ENCODE peak calls at places on chromosomes 7 and 10, in nine cellular contexts. I is left cardiac atrium; R is neural crest cell; P is stimulated activated CD4-positive, alpha-beta T cell treated with anti-CD3 and anti-CD28 coated beads, TNF-alpha, amount 100 ng/mL, for 48 hours; J is hepatic stellate cell; V is DMS53; D is stimulated activated CD8-positive, alpha-beta memory T cell treated with anti-CD3 and anti-CD28 coated beads, Interleukin-2, amount 100 ng/mL, for 1 hour; X is heart right ventricle; B is activated naive CD8-positive, alpha-beta T cell treated with anti-CD3 and anti-CD28 coated beads, Interleukin-2, amount 50 U/mL, for 24 hours. Y is an unnamed sample.

GRCh38 chr10:71431945-71432905 is 35.5 kb downstream of the CDH23 start:
- DNase-seq in X (no peak), R (no peak), J (peak), I (no peak), D (no peak), B (no peak), P (no peak), V (peak), Y (no peak)

GRCh38 chr10:19683326-19683725 is 132.9 kb upstream of the PLXDC2 start:
- DNase-seq in X (no peak), P (no peak), R (no peak), I (no peak), B (no peak), V (no peak), J (no peak), D (no peak), Y (no peak)

GRCh38 chr7:159197066-159197975 is 52.7 kb upstream of the VIPR2 start:
- DNase-seq in I (no peak), D (no peak), R (no peak), V (peak), B (peak), X (no peak), P (peak), J (no peak), Y (peak)

GRCh38 chr7:46131916-46132795 is 211.1 kb upstream of the IGFBP3 start:
- DNase-seq in X (no peak), I (no peak), D (no peak), R (no peak), J (no peak), V (peak), B (no peak), P (no peak), Y (no peak)

GRCh38 chr10:85124592-85124991 is 796.2 kb downstream of the CCSER2 start:
- DNase-seq in R (no peak), X (no peak), J (no peak), V (peak), B (no peak), P (no peak), I (peak), D (no peak), Y (no peak)

GRCh38 chr10:14389981-14390590 is 59.4 kb upstream of the FRMD4A start:
- DNase-seq in P (peak), D (no peak), I (no peak), J (no peak), R (no peak), B (peak), X (no peak), V (no peak), Y (no peak)

GRCh38 chr7:42763137-42763551 is 148.7 kb downstream of the C7orf25 start:
- DNase-seq in B (peak), J (no peak), R (no peak), D (no peak), V (no peak), I (no peak), P (no peak), X (no peak), Y (no peak)

GRCh38 chr10:53256623-53257022 is 484.0 kb upstream of the MBL2 start:
- DNase-seq in D (no peak), X (no peak), I (no peak), J (no peak), V (peak), R (no peak), B (no peak), P (no peak), Y (no peak)

GRCh38 chr10:110007171-110007700 is 548 bp upstream of the ADD3 start:
- DNase-seq in P (peak), V (peak), I (no peak), D (no peak), X (no peak), J (no peak), R (no peak), B (peak), Y (no peak)

GRCh38 chr10:57964371-57964770 is 303.3 kb downstream of the IPMK start:
- DNase-seq in X (peak), I (no peak), D (no peak), V (peak), R (no peak), J (no peak), P (no peak), B (no peak), Y (no peak)

GRCh38 chr10:23535381-23535780 is 96.5 kb downstream of the OTUD1 start:
- DNase-seq in B (no peak), V (peak), D (no peak), P (no peak), J (no peak), X (no peak), R (no peak), I (no peak), Y (no peak)

GRCh38 chr10:131050162-131050766 is 261.3 kb downstream of the TCERG1L start:
- DNase-seq in V (no peak), J (no peak), D (no peak), B (no peak), P (no peak), I (no peak), R (no peak), X (no peak), Y (no peak)

GRCh38 chr7:55192718-55193117 is 172.4 kb upstream of the LANCL2 start:
- DNase-seq in I (no peak), R (no peak), P (no peak), J (peak), D (no peak), V (no peak), B (no peak), X (no peak), Y (no peak)

GRCh38 chr10:36446873-36447272 is 678.5 kb upstream of the ANKRD30A start:
- DNase-seq in R (no peak), J (no peak), V (peak), B (no peak), P (no peak), X (peak), D (no peak), I (peak), Y (no peak)

GRCh38 chr10:100890696-100891271 is 22.0 kb upstream of the SLF2 start:
- DNase-seq in X (no peak), D (no peak), B (no peak), J (peak), I (no peak), R (no peak), P (no peak), V (no peak), Y (no peak)

GRCh38 chr7:5704534-5704922 is 76.9 kb downstream of the RNF216 start:
- DNase-seq in R (peak), V (peak), P (peak), B (peak), D (peak), X (peak), I (peak), J (peak), Y (peak)

GRCh38 chr10:126252884-126253612 is 135.2 kb downstream of the ADAM12 start:
- DNase-seq in R (no peak), X (no peak), J (peak), B (no peak), I (no peak), D (no peak), P (no peak), V (no peak), Y (no peak)

GRCh38 chr7:149414745-149415390 is 46.0 kb downstream of the ZNF777 start:
- DNase-seq in R (peak), V (no peak), D (no peak), B (peak), I (peak), P (peak), X (peak), J (peak), Y (no peak)

GRCh38 chr7:130940326-130940725 is 206.3 kb upstream of the KLF14 start:
- DNase-seq in I (no peak), X (no peak), B (no peak), D (no peak), R (no peak), V (peak), J (no peak), P (no peak), Y (no peak)

GRCh38 chr10:123787566-123787965 is 104.0 kb downstream of the CPXM2 start:
- DNase-seq in P (no peak), B (no peak), R (no peak), V (no peak), D (no peak), J (no peak), X (no peak), I (no peak), Y (no peak)

GRCh38 chr7:46015107-46015868 is 94.2 kb upstream of the IGFBP3 start:
- DNase-seq in X (peak), D (no peak), B (no peak), R (peak), V (peak), J (no peak), I (peak), P (no peak), Y (no peak)

GRCh38 chr7:94949532-94949931 is 42.1 kb downstream of the PPP1R9A start:
- DNase-seq in V (no peak), R (no peak), I (no peak), B (no peak), X (no peak), D (no peak), P (no peak), J (no peak), Y (no peak)

GRCh38 chr7:38751416-38751815 is 120.2 kb upstream of the AMPH start:
- DNase-seq in I (no peak), V (no peak), P (no peak), X (no peak), B (no peak), R (no peak), J (no peak), D (no peak), Y (no peak)

GRCh38 chr7:114944742-114945625 is 23.1 kb downstream of the MDFIC start:
- DNase-seq in J (peak), D (no peak), V (no peak), P (no peak), X (peak), B (no peak), R (peak), I (peak), Y (no peak)

GRCh38 chr7:44639701-44640321 is 33.4 kb downstream of the OGDH start:
- DNase-seq in V (peak), D (no peak), P (no peak), J (peak), I (no peak), B (no peak), X (no peak), R (peak), Y (no peak)

GRCh38 chr10:132735923-132736391 is 50.0 kb downstream of the NKX6-2 start:
- DNase-seq in P (no peak), I (no peak), B (no peak), X (no peak), J (no peak), V (no peak), D (no peak), R (no peak), Y (no peak)

GRCh38 chr10:31774291-31774900 is 154.2 kb downstream of the ARHGAP12 start:
- DNase-seq in X (no peak), V (no peak), I (no peak), D (no peak), B (no peak), R (peak), P (no peak), J (no peak), Y (no peak)

GRCh38 chr7:45889367-45890067 is 1.2 kb downstream of the IGFBP1 start:
- DNase-seq in J (no peak), V (no peak), P (no peak), D (no peak), X (no peak), R (no peak), B (no peak), I (no peak), Y (no peak)

GRCh38 chr10:86292462-86293322 is 73.9 kb downstream of the GRID1 start:
- DNase-seq in J (no peak), V (no peak), R (no peak), D (no peak), P (no peak), B (no peak), I (no peak), X (peak), Y (no peak)

GRCh38 chr10:14477408-14477710 is 146.6 kb upstream of the FRMD4A start:
- DNase-seq in X (no peak), D (no peak), J (no peak), R (no peak), I (no peak), V (no peak), P (no peak), B (no peak), Y (no peak)

GRCh38 chr7:22920664-22921063 is 93.3 kb downstream of the HYCC1 start:
- DNase-seq in P (no peak), R (no peak), V (peak), X (no peak), D (no peak), B (no peak), J (no peak), I (no peak), Y (no peak)

GRCh38 chr7:13981070-13981469 is 8.4 kb downstream of the ETV1 start:
- DNase-seq in R (no peak), B (no peak), X (no peak), P (no peak), J (peak), D (no peak), V (peak), I (peak), Y (no peak)

GRCh38 chr7:116780521-116780920 is 81.9 kb upstream of the CAPZA2 start:
- DNase-seq in V (no peak), D (no peak), I (no peak), X (no peak), B (no peak), J (no peak), R (no peak), P (no peak), Y (no peak)

GRCh38 chr7:87513735-87514319 is 38.3 kb upstream of the ABCB4 start:
- DNase-seq in R (no peak), V (no peak), J (no peak), P (no peak), I (no peak), B (no peak), X (no peak), D (no peak), Y (no peak)

GRCh38 chr7:118104812-118105441 is 79.0 kb upstream of the LSM8 start:
- DNase-seq in V (peak), R (no peak), X (no peak), D (no peak), P (no peak), I (no peak), J (no peak), B (no peak), Y (no peak)

GRCh38 chr10:118977864-118978263 is 51.6 kb upstream of the NANOS1 start:
- DNase-seq in X (no peak), I (no peak), J (no peak), D (no peak), R (no peak), V (no peak), B (no peak), P (no peak), Y (no peak)